ENCODE peak calls at places on chromosomes 2 and 18, in nine cellular contexts. Y, D, M, F, G, V, R, Z and C are unnamed samples.

GRCh38 chr2:100185516-100185915 is 43.1 kb upstream of the AFF3 start:
- DNase-seq in Y (no peak), D (no peak), M (no peak), F (no peak), G (no peak), V (no peak), R (no peak), Z (no peak), C (no peak)

GRCh38 chr2:144521702-144522101 is 1.8 kb upstream of the ZEB2 start:
- DNase-seq in Y (no peak), D (no peak), M (no peak), F (no peak), G (no peak), V (no peak), R (no peak), Z (no peak), C (no peak)

GRCh38 chr18:80247403-80247916 is at the start of gene PARD6G:
- DNase-seq in Y (peak; percentile 88), D (peak; percentile 47), M (no peak), F (peak; percentile 46), G (peak; percentile 87), V (peak; percentile 82), R (peak; percentile 63), Z (no peak), C (no peak)

GRCh38 chr18:48940854-48941531 is 9.8 kb downstream of the SMAD7 start:
- DNase-seq in Y (peak; percentile 71), D (no peak), M (no peak), F (peak; percentile 74), G (no peak), V (no peak), R (no peak), Z (no peak), C (no peak)

GRCh38 chr2:84458436-84459027 is 548 bp downstream of the SUCLG1 start:
- DNase-seq in Y (no peak), D (no peak), M (no peak), F (no peak), G (no peak), V (peak; percentile 33), R (no peak), Z (no peak), C (no peak)

GRCh38 chr2:239225921-239226561 is 174.8 kb downstream of the HDAC4 start:
- DNase-seq in Y (no peak), D (no peak), M (peak; percentile 47), F (no peak), G (no peak), V (no peak), R (no peak), Z (no peak), C (no peak)

GRCh38 chr2:154568413-154568812 is 130.1 kb upstream of the KCNJ3 start:
- DNase-seq in Y (no peak), D (no peak), M (no peak), F (no peak), G (no peak), V (no peak), R (no peak), Z (no peak), C (no peak)

GRCh38 chr18:37471619-37472018 is 94.0 kb downstream of the CELF4 start:
- DNase-seq in Y (no peak), D (no peak), M (no peak), F (no peak), G (no peak), V (no peak), R (no peak), Z (no peak), C (no peak)

GRCh38 chr18:35919179-35919578 is 53.3 kb upstream of the RMP24 start:
- DNase-seq in Y (no peak), D (no peak), M (no peak), F (no peak), G (no peak), V (no peak), R (no peak), Z (no peak), C (no peak)

GRCh38 chr2:28639836-28640235 is 111.8 kb upstream of the PPP1CB start:
- DNase-seq in Y (no peak), D (no peak), M (no peak), F (no peak), G (peak; percentile 86), V (no peak), R (peak; percentile 93), Z (no peak), C (no peak)

GRCh38 chr2:226116346-226116745 is 683.3 kb downstream of the IRS1 start:
- DNase-seq in Y (no peak), D (no peak), M (no peak), F (no peak), G (no peak), V (no peak), R (no peak), Z (no peak), C (no peak)